ENCODE peak calls at places on chromosomes 5 and 9, in four cellular contexts. Z is A549, J is HepG2, B is K562. O is an unnamed sample.
A peak's percentile ranks its signal among the peaks of the same experiment; 100 is the strongest.

GRCh38 chr5:98775962-98776687 is 2.7 kb downstream of the RGMB start:
- DNase-seq in Z (no peak), J (no peak), B (no peak), O (peak; percentile 31)

GRCh38 chr5:78547731-78548189 is 100.8 kb downstream of the LHFPL2 start:
- DNase-seq in Z (no peak), J (no peak), B (no peak), O (no peak)

GRCh38 chr5:28275931-28276330 is 1237.5 kb upstream of the CDH9 start:
- DNase-seq in Z (no peak), J (no peak), B (no peak), O (no peak)

GRCh38 chr9:27209034-27209433 is 87.9 kb downstream of the EQTN start:
- DNase-seq in Z (no peak), J (no peak), B (no peak), O (no peak)

GRCh38 chr9:8337834-8338233 is 538.3 kb upstream of the DMAC1 start:
- DNase-seq in Z (no peak), J (no peak), B (no peak), O (no peak)

GRCh38 chr5:14081791-14082190 is 61.4 kb upstream of the TRIO start:
- DNase-seq in Z (no peak), J (no peak), B (no peak), O (peak; percentile 8)

GRCh38 chr5:124285071-124285470 is 461.4 kb downstream of the ZNF608 start:
- DNase-seq in Z (no peak), J (no peak), B (no peak), O (no peak)

GRCh38 chr9:97855486-97855875 is 2.5 kb downstream of the FOXE1 start:
- DNase-seq in Z (no peak), J (no peak), B (no peak), O (no peak)

GRCh38 chr5:12794476-12795332 is 890.5 kb upstream of the CTNND2 start:
- DNase-seq in Z (no peak), J (no peak), B (no peak), O (no peak)

GRCh38 chr9:121299125-121299466 is 31.1 kb downstream of the GSN start:
- DNase-seq in Z (no peak), J (no peak), B (no peak), O (peak; percentile 17)

GRCh38 chr5:52989781-52990530 is 804 bp downstream of the ITGA2 start:
- DNase-seq in Z (no peak), J (no peak), B (no peak), O (peak; percentile 78)

GRCh38 chr9:86945868-86946711 is 1.2 kb downstream of the GAS1 start:
- DNase-seq in Z (peak; percentile 70), J (no peak), B (no peak), O (peak; percentile 55)

GRCh38 chr9:121962421-121962820 is 130.7 kb downstream of the TTLL11 start:
- DNase-seq in Z (no peak), J (no peak), B (no peak), O (no peak)

GRCh38 chr9:16255217-16255616 is 615.3 kb downstream of the BNC2 start:
- DNase-seq in Z (no peak), J (no peak), B (no peak), O (no peak)

GRCh38 chr5:174306345-174307030 is 261.0 kb downstream of the NSG2 start:
- DNase-seq in Z (no peak), J (no peak), B (no peak), O (no peak)

GRCh38 chr9:9598723-9599122 is 1014.1 kb downstream of the PTPRD start:
- DNase-seq in Z (no peak), J (no peak), B (no peak), O (no peak)

GRCh38 chr5:145834554-145834916 is 607 bp downstream of the PRELID2 start:
- DNase-seq in Z (no peak), J (no peak), B (no peak), O (no peak)

GRCh38 chr9:91489391-91489899 is 65.8 kb upstream of the NFIL3 start:
- DNase-seq in Z (no peak), J (no peak), B (no peak), O (no peak)

GRCh38 chr5:107937198-107937597 is 266.5 kb upstream of the EFNA5 start:
- DNase-seq in Z (no peak), J (no peak), B (no peak), O (no peak)

GRCh38 chr5:19855929-19856328 is 132.1 kb downstream of the CDH18 start:
- DNase-seq in Z (no peak), J (no peak), B (no peak), O (no peak)

DNA sequence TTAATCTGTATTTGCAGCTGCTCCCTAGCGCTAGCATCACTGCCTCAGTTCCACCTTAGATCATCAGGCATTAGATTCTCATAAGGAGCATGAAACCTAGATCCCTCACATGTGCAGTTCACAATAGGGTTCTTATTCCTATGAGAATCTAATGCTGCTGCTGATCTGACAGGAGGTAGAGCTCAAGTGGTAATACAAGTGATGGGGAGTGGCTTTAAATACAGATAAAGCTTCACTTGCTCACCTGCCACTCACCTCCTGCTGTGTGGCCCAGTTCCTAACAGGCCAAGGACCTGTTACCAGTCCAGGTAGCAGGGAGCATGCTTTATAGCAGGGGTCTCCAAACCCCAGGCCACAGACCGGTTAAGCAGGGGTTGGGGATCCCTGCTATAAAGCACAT is 22.6 kb upstream of the RNF20 start:
- DNase-seq in Z (no peak), J (no peak), B (no peak), O (no peak)
- TF ChIP-seq JUN in Z (no peak), J (no peak), B (no peak), O (no peak)

DNA sequence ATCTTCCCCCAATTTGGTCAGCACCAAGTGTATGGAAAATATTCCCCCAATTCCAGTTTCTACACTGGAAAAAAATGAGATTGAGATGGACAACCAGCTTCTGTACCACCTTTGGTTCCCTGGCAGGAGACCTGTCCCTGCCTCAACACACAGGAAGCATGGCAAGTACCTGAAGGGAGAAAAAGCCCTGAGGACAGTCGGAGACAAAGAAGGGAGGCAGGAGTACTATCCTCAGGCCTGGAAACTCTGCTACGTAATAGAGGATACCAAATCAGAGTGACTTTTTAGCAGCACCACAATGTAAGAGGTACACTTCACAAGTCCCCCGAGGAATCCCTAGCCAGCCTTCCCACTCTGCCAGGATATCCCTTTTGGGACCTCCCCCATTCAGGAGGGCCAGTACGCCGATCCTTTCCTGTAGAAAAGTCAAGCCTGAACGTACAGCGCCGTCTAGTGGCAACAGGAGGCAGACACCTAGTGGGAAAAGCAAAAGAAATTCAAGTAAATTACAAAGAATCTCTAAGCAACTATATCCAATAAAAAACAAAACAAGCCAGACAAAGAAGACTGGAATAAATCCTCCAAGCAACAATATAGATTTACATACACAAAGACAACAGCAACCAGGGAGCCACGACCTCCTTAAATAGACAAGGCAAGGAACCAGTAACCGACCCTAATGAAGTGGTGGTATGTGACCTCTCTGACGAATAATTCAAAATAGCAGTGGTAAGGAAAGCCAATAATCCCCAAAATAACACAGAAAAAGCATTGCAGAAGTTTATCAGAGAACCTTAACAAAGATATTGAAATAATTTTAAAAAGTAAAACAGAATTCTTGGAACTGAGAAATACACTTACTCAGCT is 63.3 kb upstream of the SLCO6A1 start:
- DNase-seq in Z (peak; percentile 39), J (peak; percentile 39), B (peak; percentile 10), O (no peak)
- TF ChIP-seq MYC in Z (no peak), J (no peak), B (no peak), O (no peak)

DNA sequence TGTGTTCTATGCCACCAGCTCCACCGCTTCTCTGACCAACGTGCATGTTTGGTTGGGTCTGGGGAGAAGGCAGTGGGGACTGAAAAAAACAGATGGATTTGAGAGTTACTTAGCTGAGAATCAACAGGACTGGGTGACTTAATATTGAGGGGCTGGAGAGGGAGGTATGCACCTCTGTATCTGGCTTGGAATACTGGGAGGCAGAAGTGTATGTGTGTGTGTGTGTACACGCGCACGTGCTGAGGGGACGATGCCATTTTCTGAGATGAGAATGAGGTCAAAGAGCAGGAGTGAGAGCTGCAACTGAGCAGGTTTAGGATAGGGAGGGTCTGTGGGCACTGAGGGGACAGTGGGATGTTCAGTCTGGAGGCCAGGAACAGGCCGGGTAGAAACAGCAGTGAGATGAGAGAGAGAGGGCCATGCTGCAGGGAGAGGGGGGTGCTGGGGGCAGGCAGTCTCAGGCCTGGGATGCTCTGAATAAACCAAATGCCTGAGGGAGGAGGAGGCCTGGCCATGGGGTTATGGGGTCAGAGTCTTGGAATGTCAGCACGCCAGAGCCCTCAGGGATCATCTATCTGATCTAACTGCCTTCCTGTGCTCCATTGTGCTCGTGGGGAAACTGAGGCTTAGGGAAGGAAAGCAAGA is 14.0 kb downstream of the PDGFRB start:
- DNase-seq in Z (no peak), J (no peak), B (no peak), O (no peak)
- TF ChIP-seq JUN in Z (no peak), J (no peak), B (no peak), O (no peak)

DNA sequence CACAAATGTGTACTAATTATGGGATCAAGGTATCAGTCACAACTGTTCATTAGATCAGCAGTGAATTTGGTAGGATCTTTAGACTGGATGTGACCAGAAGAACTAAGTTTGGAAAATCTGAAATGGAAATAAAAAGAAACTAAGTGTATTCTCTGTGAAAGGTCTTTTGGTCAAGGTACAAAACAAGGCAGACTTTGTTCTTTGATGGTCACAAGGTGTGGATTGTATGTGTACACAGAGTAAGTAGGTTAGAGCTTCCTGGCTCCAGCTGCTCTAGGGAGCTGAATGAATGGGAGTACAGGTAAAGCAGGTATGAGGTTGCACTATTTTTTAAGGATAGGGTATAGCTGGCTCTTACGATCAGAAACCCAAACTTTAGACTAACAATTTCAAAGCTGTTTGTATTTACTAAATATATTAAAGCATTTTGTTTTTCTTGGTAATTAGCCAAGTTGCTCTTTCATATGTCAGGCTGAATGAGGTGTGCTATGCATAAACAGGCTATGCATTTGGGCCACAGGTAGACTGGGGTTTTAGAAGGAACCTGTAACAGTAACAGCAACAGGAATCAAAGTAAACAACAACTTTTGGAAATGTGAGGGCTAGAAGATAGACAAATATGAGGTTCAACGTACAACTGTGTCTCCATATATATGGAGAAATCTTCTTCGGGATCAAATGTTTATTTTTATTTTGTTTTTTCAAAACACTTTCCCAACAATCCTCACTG is 32.5 kb downstream of the FAM169A start:
- DNase-seq in Z (no peak), J (peak; percentile 89), B (no peak), O (no peak)
- TF ChIP-seq MYC in Z (no peak), J (no peak), B (no peak), O (no peak)

DNA sequence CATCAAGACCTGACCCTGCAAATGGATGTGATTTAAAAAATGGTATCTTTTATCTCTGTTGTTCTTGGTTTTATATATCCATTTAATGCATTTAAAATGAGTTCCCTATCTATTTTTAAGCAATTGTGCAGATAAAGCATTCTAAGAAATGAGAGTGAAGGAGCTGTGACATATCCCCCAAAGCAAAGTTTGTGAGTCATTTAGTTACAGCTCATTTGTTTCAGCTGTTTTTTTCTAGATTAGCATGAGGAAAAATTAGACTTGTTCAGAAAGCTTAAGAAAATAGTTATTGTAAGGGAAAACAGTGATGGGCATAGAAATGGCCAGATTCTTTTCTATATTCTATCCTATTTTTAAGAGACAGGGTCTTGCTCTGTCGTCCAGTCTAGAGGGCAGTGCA is 7.6 kb upstream of the ELOVL7 start:
- DNase-seq in Z (no peak), J (no peak), B (no peak), O (no peak)
- TF ChIP-seq JUN in Z (no peak), J (no peak), B (no peak), O (no peak)

DNA sequence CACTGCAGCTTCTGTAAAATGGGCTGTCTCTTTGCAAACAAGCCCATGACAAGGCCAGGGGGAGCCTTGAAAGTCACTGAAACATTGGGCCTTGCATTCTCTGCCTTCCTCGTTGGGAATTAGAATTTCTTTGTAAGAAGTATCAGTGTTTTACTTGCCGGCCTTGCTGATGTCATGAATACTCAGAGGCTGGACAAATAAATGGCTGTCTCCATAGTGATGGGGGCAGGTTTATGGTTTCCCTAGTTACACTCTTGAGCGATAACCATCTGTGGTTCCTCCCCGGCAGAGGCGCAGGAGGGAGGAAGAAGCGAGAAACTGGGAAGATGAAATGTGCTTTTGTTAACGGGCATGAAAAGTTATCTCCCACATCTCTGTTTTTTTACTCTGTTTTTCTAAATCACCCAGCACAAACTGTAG is 272.7 kb upstream of the PANK3 start:
- DNase-seq in Z (peak; percentile 6), J (no peak), B (peak; percentile 51), O (peak; percentile 24)
- TF ChIP-seq MYC in Z (no peak), J (no peak), B (no peak), O (no peak)